ENCODE peak calls at places on chromosomes 6 and 20, in ten cellular contexts. D is stomach, F is stromal cell of bone marrow, Q is retinal pigment epithelial cell, N is ACHN, P is astrocyte of the spinal cord, O is germinal center, W is right lobe of liver, B is caudate nucleus, A is astrocyte. H is an unnamed sample.

GRCh38 chr20:60921021-60921622 is 330.9 kb upstream of the CDH4 start:
- DNase-seq in O (no peak), F (no peak), W (no peak), N (no peak), A (peak), B (no peak), Q (no peak), D (no peak), P (peak), H (no peak)

GRCh38 chr6:164377348-164377747 is 932.1 kb downstream of the C6orf118 start:
- DNase-seq in N (no peak), Q (no peak), O (no peak), A (no peak), W (no peak), D (no peak), B (no peak), P (no peak), F (no peak), H (no peak)

GRCh38 chr6:122422003-122422402 is 22.6 kb downstream of the HSF2 start:
- DNase-seq in N (no peak), P (no peak), W (no peak), F (no peak), O (no peak), Q (no peak), A (no peak), B (no peak), D (no peak), H (no peak)

GRCh38 chr20:48211847-48212246 is 426.6 kb upstream of the SULF2 start:
- DNase-seq in B (no peak), O (no peak), Q (no peak), D (no peak), W (no peak), N (no peak), P (no peak), A (no peak), F (no peak), H (no peak)

GRCh38 chr6:111657146-111657545 is 51.5 kb upstream of the TRAF3IP2 start:
- DNase-seq in W (no peak), O (no peak), Q (peak), F (peak), N (no peak), P (peak), D (no peak), A (peak), B (no peak), H (peak)

GRCh38 chr6:111478064-111478476 is 4.9 kb downstream of the REV3L start:
- DNase-seq in W (no peak), O (no peak), B (no peak), F (no peak), A (peak), Q (no peak), P (peak), N (peak), D (no peak), H (peak)

GRCh38 chr6:147756000-147756399 is 247.5 kb downstream of the SAMD5 start:
- DNase-seq in P (no peak), F (no peak), W (no peak), D (no peak), Q (no peak), B (no peak), O (no peak), N (no peak), A (no peak), H (no peak)

GRCh38 chr20:3932277-3933073 is 43.3 kb downstream of the PANK2 start:
- DNase-seq in O (no peak), D (no peak), N (peak), A (no peak), Q (no peak), B (no peak), P (peak), F (no peak), W (no peak), H (no peak)

GRCh38 chr6:40205801-40206200 is 271.5 kb upstream of the MOCS1 start:
- DNase-seq in P (no peak), F (no peak), B (no peak), Q (no peak), O (no peak), A (no peak), D (no peak), N (no peak), W (no peak), H (no peak)

GRCh38 chr20:4694076-4694475 is 27.6 kb upstream of the PRND start:
- DNase-seq in B (no peak), W (no peak), O (no peak), D (no peak), N (no peak), Q (no peak), F (no peak), A (no peak), P (no peak), H (no peak)

GRCh38 chr6:144897441-144897921 is 612.3 kb downstream of the UTRN start:
- DNase-seq in F (peak), N (peak), B (no peak), P (peak), O (no peak), D (no peak), Q (no peak), A (peak), W (no peak), H (peak)

GRCh38 chr20:52972190-52972937 is at the start of gene TSHZ2:
- DNase-seq in B (peak), O (peak), D (peak), N (no peak), W (peak), F (peak), Q (no peak), A (peak), P (peak), H (no peak)

GRCh38 chr20:24746351-24746685 is 202.8 kb upstream of the CST7 start:
- DNase-seq in A (peak), N (no peak), F (no peak), D (peak), P (no peak), W (no peak), B (no peak), O (no peak), Q (no peak), H (no peak)

GRCh38 chr20:10864076-10864672 is 190.4 kb upstream of the JAG1 start:
- DNase-seq in A (peak), B (no peak), O (no peak), N (peak), F (no peak), D (peak), P (no peak), Q (peak), W (no peak), H (peak)

GRCh38 chr6:47478233-47479155 is 905 bp downstream of the CD2AP start:
- DNase-seq in A (peak), P (peak), F (no peak), N (peak), W (no peak), B (no peak), O (no peak), D (no peak), Q (no peak), H (no peak)

H was measured in HS-27A.